ENCODE peak calls at places on chromosome X, in ten cellular contexts. Z is PC-3, G is neural progenitor cell, E is RWPE2, N is adrenal gland, M is tibial nerve, U is heart right ventricle, Q is breast epithelium, S is WERI-Rb-1, H is spleen. W is an unnamed sample. For H3K36me3, the result is how much of the 10 kb centered on the place peaks cover.

GRCh38 chrX:81174286-81174685 is 27.4 kb downstream of the HMGN5 start:
- DNase-seq in Z (peak), G (no peak), E (no peak), N (no peak), M (no peak), U (no peak), Q (no peak), S (no peak), H (no peak), W (peak)

GRCh38 chrX:42450228-42450627 is 327.7 kb downstream of the PPP1R2C start:
- DNase-seq in Z (no peak), G (no peak), E (no peak), N (no peak), M (no peak), U (no peak), Q (no peak), S (no peak), H (no peak), W (no peak)

GRCh38 chrX:30283456-30284200 is 25.6 kb downstream of the NR0B1 start:
- DNase-seq in Z (peak), G (no peak), E (no peak), N (peak), M (no peak), U (no peak), Q (no peak), S (no peak), H (no peak), W (peak)

GRCh38 chrX:28586891-28587635 is at the start of gene IL1RAPL1:
- DNase-seq in Z (peak), G (peak), E (no peak), N (peak), M (no peak), U (no peak), Q (no peak), S (peak), H (no peak), W (peak)

GRCh38 chrX:139642241-139642927 is 65.6 kb downstream of the MCF2 start:
- DNase-seq in Z (no peak), G (peak), E (no peak), N (no peak), M (no peak), U (no peak), Q (no peak), S (peak), H (no peak), W (peak)

GRCh38 chrX:123425904-123426303 is 241.8 kb downstream of the GRIA3 start:
- DNase-seq in Z (peak), G (no peak), E (no peak), N (peak), M (no peak), U (no peak), Q (no peak), S (no peak), H (no peak), W (no peak)

GRCh38 chrX:107629533-107629909 is 1.2 kb downstream of the PRPS1 start:
- DNase-seq in Z (peak), G (peak), E (no peak), N (no peak), M (no peak), U (no peak), Q (no peak), S (no peak), H (no peak), W (peak)

GRCh38 chrX:104565791-104566687 is at the start of gene IL1RAPL2:
- DNase-seq in Z (peak), G (peak), E (no peak), N (no peak), M (no peak), U (peak), Q (peak), S (peak), H (no peak), W (peak)

GRCh38 chrX:46918434-46918833 is 6.2 kb downstream of the JADE3 start:
- DNase-seq in Z (peak), G (no peak), E (no peak), N (no peak), M (no peak), U (no peak), Q (no peak), S (no peak), H (no peak), W (no peak)

GRCh38 chrX:20487227-20487626 is 220.5 kb upstream of the RPS6KA3 start:
- DNase-seq in Z (peak), G (no peak), E (no peak), N (no peak), M (no peak), U (no peak), Q (no peak), S (no peak), H (no peak), W (peak)

GRCh38 chrX:121831601-121832000 is 784.2 kb downstream of the GLUD2 start:
- DNase-seq in Z (no peak), G (no peak), E (no peak), N (no peak), M (no peak), U (no peak), Q (no peak), S (no peak), H (no peak), W (peak)

GRCh38 chrX:49287665-49288064 is 15.8 kb upstream of the GAGE10 start:
- DNase-seq in Z (no peak), G (no peak), E (no peak), N (no peak), M (no peak), U (no peak), Q (no peak), S (no peak), H (no peak), W (no peak)

GRCh38 chrX:122512561-122513072 is 671.5 kb upstream of the GRIA3 start:
- DNase-seq in Z (peak), G (no peak), E (no peak), N (no peak), M (no peak), U (no peak), Q (no peak), S (no peak), H (no peak), W (no peak)

GRCh38 chrX:38151426-38151825 is 69.2 kb downstream of the SRPX start:
- DNase-seq in Z (no peak), G (no peak), E (no peak), N (no peak), M (no peak), U (no peak), Q (no peak), S (no peak), H (no peak), W (no peak)

GRCh38 chrX:135522132-135522530 is 1.7 kb downstream of the INTS6L start:
- DNase-seq in Z (no peak), G (no peak), E (no peak), N (no peak), M (no peak), U (no peak), Q (no peak), S (no peak), H (no peak), W (no peak)

GRCh38 chrX:31223817-31224216 is 152.0 kb upstream of the FTHL17 start:
- DNase-seq in Z (no peak), G (no peak), E (no peak), N (peak), M (no peak), U (no peak), Q (no peak), S (no peak), H (no peak), W (peak)

GRCh38 chrX:10350991-10351390 is 194.2 kb downstream of the CLCN4 start:
- DNase-seq in Z (peak), G (no peak), E (no peak), N (no peak), M (no peak), U (no peak), Q (no peak), S (no peak), H (no peak), W (no peak)

GRCh38 chrX:22409418-22409817 is 136.7 kb downstream of the CBLL2 start:
- DNase-seq in Z (no peak), G (no peak), E (no peak), N (no peak), M (no peak), U (no peak), Q (no peak), S (no peak), H (no peak), W (no peak)

GRCh38 chrX:71315917-71316316 is 14.4 kb downstream of the ITGB1BP2 start:
- DNase-seq in Z (no peak), G (no peak), E (no peak), N (no peak), M (no peak), U (no peak), Q (no peak), S (no peak), H (no peak), W (no peak)

GRCh38 chrX:130994671-130995070 is 63.5 kb upstream of the ARHGAP36 start:
- DNase-seq in Z (peak), G (peak), E (no peak), N (no peak), M (no peak), U (no peak), Q (no peak), S (peak), H (no peak), W (peak)

GRCh38 chrX:138492371-138492770 is 219.1 kb downstream of the FGF13 start:
- DNase-seq in Z (no peak), G (no peak), E (no peak), N (no peak), M (no peak), U (no peak), Q (no peak), S (no peak), H (no peak), W (no peak)

GRCh38 chrX:136076942-136077341 is 70.4 kb upstream of the FHL1 start:
- DNase-seq in Z (no peak), G (no peak), E (no peak), N (no peak), M (no peak), U (no peak), Q (no peak), S (no peak), H (no peak), W (no peak)

GRCh38 chrX:42739258-42739657 is 38.7 kb downstream of the PPP1R2C start:
- DNase-seq in Z (no peak), G (no peak), E (no peak), N (no peak), M (no peak), U (no peak), Q (no peak), S (no peak), H (no peak), W (no peak)

GRCh38 chrX:54411732-54412131 is 28.5 kb upstream of the TSR2 start:
- DNase-seq in Z (no peak), G (no peak), E (no peak), N (no peak), M (no peak), U (no peak), Q (no peak), S (no peak), H (no peak), W (no peak)

GRCh38 chrX:26590849-26591248 is 374.9 kb downstream of the MAGEB5 start:
- DNase-seq in Z (no peak), G (no peak), E (no peak), N (no peak), M (no peak), U (no peak), Q (no peak), S (no peak), H (no peak), W (no peak)

GRCh38 chrX:28487818-28488217 is 99.4 kb upstream of the IL1RAPL1 start:
- DNase-seq in Z (no peak), G (no peak), E (no peak), N (no peak), M (no peak), U (no peak), Q (no peak), S (no peak), H (no peak), W (no peak)

GRCh38 chrX:97751735-97752134 is 868.0 kb downstream of the RPA4 start:
- DNase-seq in Z (peak), G (no peak), E (peak), N (no peak), M (no peak), U (no peak), Q (no peak), S (no peak), H (no peak), W (no peak)

GRCh38 chrX:134932528-134933217 is 58.1 kb upstream of the SMIM10 start:
- DNase-seq in Z (peak), G (no peak), E (no peak), N (no peak), M (no peak), U (no peak), Q (no peak), S (no peak), H (no peak), W (no peak)

GRCh38 chrX:125131146-125131545 is 188.5 kb upstream of the TEX13C start:
- DNase-seq in Z (peak), G (peak), E (no peak), N (no peak), M (no peak), U (no peak), Q (no peak), S (no peak), H (no peak), W (peak)

GRCh38 chrX:8033175-8033574 is 106.0 kb upstream of the PNPLA4 start:
- DNase-seq in Z (no peak), G (no peak), E (no peak), N (no peak), M (no peak), U (no peak), Q (no peak), S (no peak), H (no peak), W (no peak)

GRCh38 chrX:50813843-50814661 is at the start of gene SHROOM4:
- DNase-seq in Z (no peak), G (peak), E (no peak), N (peak), M (peak), U (peak), Q (no peak), S (no peak), H (peak), W (peak)

GRCh38 chrX:46554942-46555341 is 9.7 kb upstream of the ZNF674 start:
- DNase-seq in Z (peak), G (no peak), E (no peak), N (no peak), M (no peak), U (no peak), Q (no peak), S (no peak), H (no peak), W (peak)

GRCh38 chrX:150410513-150410912 is 47.4 kb downstream of the MAMLD1 start:
- DNase-seq in Z (no peak), G (no peak), E (no peak), N (no peak), M (no peak), U (no peak), Q (no peak), S (no peak), H (no peak), W (no peak)

GRCh38 chrX:150409486-150409885 is 46.4 kb downstream of the MAMLD1 start:
- DNase-seq in Z (no peak), G (no peak), E (no peak), N (no peak), M (no peak), U (no peak), Q (no peak), S (no peak), H (no peak), W (no peak)

GRCh38 chrX:150409964-150410363 is 46.8 kb downstream of the MAMLD1 start:
- DNase-seq in Z (no peak), G (no peak), E (no peak), N (no peak), M (no peak), U (no peak), Q (no peak), S (no peak), H (no peak), W (no peak)

GRCh38 chrX:150414228-150414627 is 51.1 kb downstream of the MAMLD1 start:
- DNase-seq in Z (no peak), G (no peak), E (no peak), N (no peak), M (no peak), U (no peak), Q (no peak), S (no peak), H (no peak), W (no peak)

DNA sequence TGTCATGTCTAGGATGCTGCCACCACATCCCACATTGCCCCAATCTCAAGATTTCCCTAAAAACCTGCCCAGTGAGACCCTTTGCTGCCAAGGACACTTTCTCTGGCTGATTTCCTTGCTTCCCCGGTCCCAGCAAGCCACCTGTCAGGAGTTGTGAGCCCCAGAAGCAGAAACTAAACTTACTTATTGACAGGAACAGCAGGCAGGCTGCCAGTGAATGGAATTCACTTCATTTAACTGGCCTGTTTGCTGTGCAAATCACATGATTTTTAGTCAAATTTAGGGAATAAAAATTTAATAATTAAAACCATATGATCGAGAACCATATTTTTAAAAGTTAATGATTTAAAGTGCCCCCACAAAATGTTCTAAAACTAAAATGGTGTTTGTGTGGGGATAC is 48.5 kb downstream of the MAMLD1 start:
- DNase-seq in Z (no peak), G (no peak), E (no peak), N (no peak), M (no peak), U (no peak), Q (no peak), S (no peak), H (no peak), W (no peak)
- H3K4me3 ChIP-seq in Z (no peak), G (no peak), E (no peak), N (no peak), M (no peak), U (no peak), Q (no peak), S (no peak), H (no peak), W (no peak)

GRCh38 chrX:34915463-34916225 is 27.0 kb upstream of the FAM47B start:
- DNase-seq in Z (peak), G (no peak), E (no peak), N (no peak), M (no peak), U (no peak), Q (no peak), S (no peak), H (no peak), W (no peak)

GRCh38 chrX:34918091-34918736 is 24.4 kb upstream of the FAM47B start:
- DNase-seq in Z (peak), G (no peak), E (no peak), N (no peak), M (no peak), U (no peak), Q (no peak), S (no peak), H (no peak), W (peak)

GRCh38 chrX:34917146-34917545 is 25.4 kb upstream of the FAM47B start:
- DNase-seq in Z (no peak), G (no peak), E (no peak), N (no peak), M (no peak), U (no peak), Q (no peak), S (no peak), H (no peak), W (no peak)

DNA sequence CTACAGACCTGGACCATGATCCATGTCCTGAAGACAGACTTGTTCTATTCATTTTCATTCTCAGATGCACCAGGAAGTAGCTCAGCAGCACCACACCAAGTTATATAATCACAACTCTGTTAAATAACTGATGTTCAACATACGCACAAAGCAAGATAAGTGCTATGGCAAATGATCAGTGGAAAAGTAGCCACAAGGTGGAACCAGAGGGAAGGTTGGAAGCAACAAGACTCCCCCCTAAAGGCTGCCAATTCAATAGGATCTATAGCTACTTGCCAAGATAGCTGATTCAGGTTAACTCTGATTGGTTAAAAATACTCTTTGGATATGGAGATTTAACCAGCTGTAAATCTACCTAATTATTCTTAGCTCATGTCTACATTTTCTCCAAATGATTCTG is 23.7 kb upstream of the FAM47B start:
- DNase-seq in Z (peak), G (peak), E (no peak), N (no peak), M (no peak), U (no peak), Q (no peak), S (peak), H (no peak), W (peak)
- TF ChIP-seq CTCF in Z (peak), G (peak), E (peak), N (peak), M (no peak), U (peak), Q (no peak), S (peak), H (no peak), W (peak)

GRCh38 chrX:40047485-40047884 is 50.3 kb downstream of the BCOR start:
- DNase-seq in Z (no peak), G (no peak), E (no peak), N (no peak), M (no peak), U (no peak), Q (no peak), S (no peak), H (no peak), W (no peak)

GRCh38 chrX:40049084-40049641 is 48.6 kb downstream of the BCOR start:
- DNase-seq in Z (no peak), G (no peak), E (no peak), N (no peak), M (no peak), U (no peak), Q (no peak), S (no peak), H (no peak), W (no peak)

GRCh38 chrX:40055495-40055894 is 42.3 kb downstream of the BCOR start:
- DNase-seq in Z (peak), G (no peak), E (no peak), N (no peak), M (no peak), U (no peak), Q (no peak), S (no peak), H (no peak), W (no peak)

GRCh38 chrX:40054793-40055192 is 43.0 kb downstream of the BCOR start:
- DNase-seq in Z (peak), G (no peak), E (no peak), N (no peak), M (no peak), U (no peak), Q (no peak), S (no peak), H (no peak), W (no peak)

GRCh38 chrX:40050532-40050931 is 47.2 kb downstream of the BCOR start:
- DNase-seq in Z (no peak), G (no peak), E (no peak), N (no peak), M (no peak), U (no peak), Q (no peak), S (no peak), H (no peak), W (no peak)
- H3K36me3 ChIP-seq in Z (half or more), G (under half), E (half or more), N (under half), M (under half), U (half or more), Q (under half), S (half or more), H (under half), W (half or more)

GRCh38 chrX:13664026-13664425 is 11.1 kb downstream of the TCEANC start:
- DNase-seq in Z (no peak), G (no peak), E (no peak), N (no peak), M (no peak), U (no peak), Q (no peak), S (no peak), H (no peak), W (peak)

GRCh38 chrX:13662537-13662841 is 9.5 kb downstream of the TCEANC start:
- DNase-seq in Z (no peak), G (no peak), E (no peak), N (no peak), M (no peak), U (no peak), Q (no peak), S (no peak), H (no peak), W (no peak)

GRCh38 chrX:13659057-13659456 is 6.1 kb downstream of the TCEANC start:
- DNase-seq in Z (peak), G (no peak), E (no peak), N (no peak), M (no peak), U (no peak), Q (no peak), S (no peak), H (no peak), W (peak)

GRCh38 chrX:13658602-13659001 is 5.7 kb downstream of the TCEANC start:
- DNase-seq in Z (peak), G (peak), E (no peak), N (no peak), M (no peak), U (no peak), Q (no peak), S (no peak), H (no peak), W (peak)

DNA sequence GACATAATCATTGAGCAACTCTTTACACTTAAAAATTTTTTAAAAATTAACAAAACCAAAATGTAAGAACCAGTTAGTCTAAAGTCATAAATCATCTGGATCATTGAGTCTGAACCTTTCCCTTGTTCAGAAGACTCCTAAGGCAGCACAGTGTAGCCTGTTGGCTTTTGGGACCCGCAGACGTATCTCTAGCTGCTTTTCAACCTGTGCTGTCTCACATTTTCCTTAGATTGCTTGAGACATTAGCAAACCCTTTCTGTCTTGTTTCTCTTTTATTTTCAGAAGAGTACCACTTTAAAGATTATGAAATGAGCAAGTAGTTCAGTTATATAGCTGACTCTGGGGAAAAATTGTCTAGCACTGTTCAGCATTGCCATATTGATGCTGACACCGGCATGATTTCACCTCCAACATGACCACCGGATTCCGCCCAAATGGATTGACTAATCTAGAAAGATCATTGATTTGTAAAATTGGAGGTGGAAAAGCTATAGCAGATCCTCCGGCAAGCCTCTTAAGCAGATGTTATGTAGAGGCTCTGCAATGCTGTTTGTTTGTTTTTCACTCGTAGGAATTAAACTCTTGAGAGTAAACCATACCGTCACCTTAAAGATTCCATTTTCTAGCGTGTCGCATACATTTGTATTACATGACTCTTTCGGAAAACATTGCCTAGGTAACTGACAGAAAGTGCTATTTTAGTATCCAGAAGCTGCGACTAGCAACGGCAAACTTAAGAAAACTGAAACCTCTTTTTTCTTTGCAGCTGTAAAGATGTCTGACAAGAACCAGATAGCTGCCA is 9.0 kb downstream of the TCEANC start:
- DNase-seq in Z (no peak), G (no peak), E (no peak), N (no peak), M (no peak), U (no peak), Q (no peak), S (no peak), H (no peak), W (no peak)
- H3K4me3 ChIP-seq in Z (no peak), G (no peak), E (no peak), N (no peak), M (no peak), U (no peak), Q (peak), S (no peak), H (no peak), W (no peak)